ENCODE peak calls at places on chromosomes 3 and 15, in four cellular contexts. One of them, this sample, is unnamed.

GRCh38 chr3:31166249-31166885 is 271.9 kb upstream of the GADL1 start:
- DNase-seq in mammary epithelial cell: peak; percentile 50
- DNase-seq in HepG2: no peak
- DNase-seq in fibroblast of lung: peak; percentile 95
- DNase-seq in this sample: peak; percentile 94

GRCh38 chr3:169658311-169658931 is 5.1 kb downstream of the MECOM start:
- DNase-seq in mammary epithelial cell: no peak
- DNase-seq in HepG2: no peak
- DNase-seq in fibroblast of lung: peak; percentile 10
- DNase-seq in this sample: no peak

GRCh38 chr15:40096094-40096876 is 12.4 kb downstream of the BMF start:
- DNase-seq in mammary epithelial cell: no peak
- DNase-seq in HepG2: no peak
- DNase-seq in fibroblast of lung: no peak
- DNase-seq in this sample: no peak

GRCh38 chr3:117611242-117611641 is 901.7 kb downstream of the TUSC7 start:
- DNase-seq in mammary epithelial cell: no peak
- DNase-seq in HepG2: no peak
- DNase-seq in fibroblast of lung: no peak
- DNase-seq in this sample: no peak

GRCh38 chr15:39361497-39361896 is 219.4 kb upstream of the THBS1 start:
- DNase-seq in mammary epithelial cell: no peak
- DNase-seq in HepG2: no peak
- DNase-seq in fibroblast of lung: peak; percentile 32
- DNase-seq in this sample: peak; percentile 20

GRCh38 chr3:101994386-101994785 is 145.1 kb downstream of the NFKBIZ start:
- DNase-seq in mammary epithelial cell: peak; percentile 91
- DNase-seq in HepG2: no peak
- DNase-seq in fibroblast of lung: no peak
- DNase-seq in this sample: no peak

GRCh38 chr3:54358969-54359648 is 236.8 kb downstream of the CACNA2D3 start:
- DNase-seq in mammary epithelial cell: no peak
- DNase-seq in HepG2: no peak
- DNase-seq in fibroblast of lung: no peak
- DNase-seq in this sample: no peak

GRCh38 chr3:118000219-118000618 is 1034.4 kb downstream of the IGSF11 start:
- DNase-seq in mammary epithelial cell: no peak
- DNase-seq in HepG2: no peak
- DNase-seq in fibroblast of lung: no peak
- DNase-seq in this sample: no peak

GRCh38 chr3:150469931-150470740 is 62.0 kb downstream of the TSC22D2 start:
- DNase-seq in mammary epithelial cell: peak; percentile 92
- DNase-seq in HepG2: no peak
- DNase-seq in fibroblast of lung: peak; percentile 71
- DNase-seq in this sample: peak; percentile 55

GRCh38 chr15:82852906-82853635 is 43.6 kb downstream of the WHAMM start:
- DNase-seq in mammary epithelial cell: no peak
- DNase-seq in HepG2: no peak
- DNase-seq in fibroblast of lung: no peak
- DNase-seq in this sample: no peak

GRCh38 chr15:59346951-59347350 is 25.7 kb downstream of the MYO1E start:
- DNase-seq in mammary epithelial cell: no peak
- DNase-seq in HepG2: no peak
- DNase-seq in fibroblast of lung: no peak
- DNase-seq in this sample: no peak

GRCh38 chr3:82088749-82089148 is 327.3 kb upstream of the GBE1 start:
- DNase-seq in mammary epithelial cell: no peak
- DNase-seq in HepG2: no peak
- DNase-seq in fibroblast of lung: no peak
- DNase-seq in this sample: no peak

GRCh38 chr3:196739671-196740475 is at the start of gene PAK2:
- DNase-seq in mammary epithelial cell: peak; percentile 88
- DNase-seq in HepG2: peak; percentile 71
- DNase-seq in fibroblast of lung: peak; percentile 85
- DNase-seq in this sample: peak; percentile 61

GRCh38 chr3:142976621-142977398 is 13.3 kb upstream of the PAQR9 start:
- DNase-seq in mammary epithelial cell: peak; percentile 89
- DNase-seq in HepG2: peak; percentile 76
- DNase-seq in fibroblast of lung: peak; percentile 96
- DNase-seq in this sample: peak; percentile 94

GRCh38 chr3:66485291-66485968 is 15.4 kb downstream of the LRIG1 start:
- DNase-seq in mammary epithelial cell: no peak
- DNase-seq in HepG2: no peak
- DNase-seq in fibroblast of lung: peak; percentile 94
- DNase-seq in this sample: peak; percentile 95

GRCh38 chr3:184290331-184290730 is 8.7 kb upstream of the PSMD2 start:
- DNase-seq in mammary epithelial cell: no peak
- DNase-seq in HepG2: no peak
- DNase-seq in fibroblast of lung: no peak
- DNase-seq in this sample: no peak

GRCh38 chr3:13064469-13064868 is 8.8 kb downstream of the IQSEC1 start:
- DNase-seq in mammary epithelial cell: no peak
- DNase-seq in HepG2: no peak
- DNase-seq in fibroblast of lung: no peak
- DNase-seq in this sample: no peak

GRCh38 chr3:132783152-132783551 is 60.9 kb upstream of the NPHP3 start:
- DNase-seq in mammary epithelial cell: no peak
- DNase-seq in HepG2: no peak
- DNase-seq in fibroblast of lung: peak; percentile 61
- DNase-seq in this sample: peak; percentile 44

GRCh38 chr15:45429974-45430792 is 51.8 kb upstream of the GATM start:
- DNase-seq in mammary epithelial cell: peak; percentile 39
- DNase-seq in HepG2: peak; percentile 22
- DNase-seq in fibroblast of lung: peak; percentile 28
- DNase-seq in this sample: no peak

GRCh38 chr15:83926116-83926515 is 272.2 kb downstream of the ADAMTSL3 start:
- DNase-seq in mammary epithelial cell: peak; percentile 67
- DNase-seq in HepG2: no peak
- DNase-seq in fibroblast of lung: no peak
- DNase-seq in this sample: no peak

GRCh38 chr3:141863497-141863896 is 12.9 kb upstream of the ATP1B3 start:
- DNase-seq in mammary epithelial cell: no peak
- DNase-seq in HepG2: no peak
- DNase-seq in fibroblast of lung: no peak
- DNase-seq in this sample: no peak

GRCh38 chr3:18672561-18672960 is 247.4 kb upstream of the SATB1 start:
- DNase-seq in mammary epithelial cell: no peak
- DNase-seq in HepG2: no peak
- DNase-seq in fibroblast of lung: no peak
- DNase-seq in this sample: no peak

GRCh38 chr15:84980196-84981053 is 1.2 kb upstream of the PDE8A start:
- DNase-seq in mammary epithelial cell: peak; percentile 90
- DNase-seq in HepG2: peak; percentile 75
- DNase-seq in fibroblast of lung: peak; percentile 90
- DNase-seq in this sample: peak; percentile 87

GRCh38 chr3:104273046-104273649 is 1093.6 kb upstream of the ALCAM start:
- DNase-seq in mammary epithelial cell: peak; percentile 17
- DNase-seq in HepG2: peak; percentile 31
- DNase-seq in fibroblast of lung: peak; percentile 32
- DNase-seq in this sample: peak; percentile 18

GRCh38 chr3:72480366-72480765 is 367.9 kb downstream of the SHQ1 start:
- DNase-seq in mammary epithelial cell: no peak
- DNase-seq in HepG2: no peak
- DNase-seq in fibroblast of lung: no peak
- DNase-seq in this sample: no peak

GRCh38 chr15:64630403-64631107 is 144.8 kb downstream of the RBPMS2 start:
- DNase-seq in mammary epithelial cell: no peak
- DNase-seq in HepG2: no peak
- DNase-seq in fibroblast of lung: no peak
- DNase-seq in this sample: no peak

GRCh38 chr3:34235096-34235495 is 436.7 kb downstream of the PDCD6IP start:
- DNase-seq in mammary epithelial cell: no peak
- DNase-seq in HepG2: no peak
- DNase-seq in fibroblast of lung: no peak
- DNase-seq in this sample: no peak

DNA sequence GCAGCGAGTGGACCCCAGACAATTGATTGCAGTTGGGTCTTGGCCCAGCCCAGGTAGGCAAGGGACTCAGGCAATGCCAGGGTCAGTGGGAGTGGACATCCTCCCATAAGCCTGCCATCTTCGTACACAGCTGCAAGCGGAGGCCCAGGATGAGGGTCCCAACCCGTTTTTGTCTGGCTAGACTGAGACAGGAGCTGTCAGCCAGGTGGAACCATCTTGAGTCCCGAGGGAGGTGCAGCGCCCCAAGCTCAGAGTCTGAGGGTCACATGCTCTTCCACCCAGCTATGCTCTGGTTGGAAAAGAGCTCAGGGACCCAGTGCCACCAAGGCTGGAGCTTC is 22.6 kb upstream of the IP6K2 start:
- DNase-seq in mammary epithelial cell: no peak
- DNase-seq in HepG2: no peak
- DNase-seq in fibroblast of lung: no peak
- DNase-seq in this sample: no peak
- H2AFZ ChIP-seq in mammary epithelial cell: peak overlapping the region; percentile 76
- H2AFZ ChIP-seq in HepG2: no peak overlapping the region
- H2AFZ ChIP-seq in fibroblast of lung: no peak overlapping the region
- H2AFZ ChIP-seq in this sample: no peak overlapping the region

GRCh38 chr3:194034556-194035336 is 101.2 kb upstream of the HES1 start:
- DNase-seq in mammary epithelial cell: no peak
- DNase-seq in HepG2: no peak
- DNase-seq in fibroblast of lung: no peak
- DNase-seq in this sample: no peak

GRCh38 chr3:194031867-194032635 is 103.9 kb upstream of the HES1 start:
- DNase-seq in mammary epithelial cell: peak; percentile 20
- DNase-seq in HepG2: no peak
- DNase-seq in fibroblast of lung: peak; percentile 30
- DNase-seq in this sample: peak; percentile 11

GRCh38 chr3:194036842-194037241 is 99.1 kb upstream of the HES1 start:
- DNase-seq in mammary epithelial cell: no peak
- DNase-seq in HepG2: no peak
- DNase-seq in fibroblast of lung: no peak
- DNase-seq in this sample: no peak

GRCh38 chr3:194032828-194033435 is 103.0 kb upstream of the HES1 start:
- DNase-seq in mammary epithelial cell: no peak
- DNase-seq in HepG2: no peak
- DNase-seq in fibroblast of lung: no peak
- DNase-seq in this sample: no peak

DNA sequence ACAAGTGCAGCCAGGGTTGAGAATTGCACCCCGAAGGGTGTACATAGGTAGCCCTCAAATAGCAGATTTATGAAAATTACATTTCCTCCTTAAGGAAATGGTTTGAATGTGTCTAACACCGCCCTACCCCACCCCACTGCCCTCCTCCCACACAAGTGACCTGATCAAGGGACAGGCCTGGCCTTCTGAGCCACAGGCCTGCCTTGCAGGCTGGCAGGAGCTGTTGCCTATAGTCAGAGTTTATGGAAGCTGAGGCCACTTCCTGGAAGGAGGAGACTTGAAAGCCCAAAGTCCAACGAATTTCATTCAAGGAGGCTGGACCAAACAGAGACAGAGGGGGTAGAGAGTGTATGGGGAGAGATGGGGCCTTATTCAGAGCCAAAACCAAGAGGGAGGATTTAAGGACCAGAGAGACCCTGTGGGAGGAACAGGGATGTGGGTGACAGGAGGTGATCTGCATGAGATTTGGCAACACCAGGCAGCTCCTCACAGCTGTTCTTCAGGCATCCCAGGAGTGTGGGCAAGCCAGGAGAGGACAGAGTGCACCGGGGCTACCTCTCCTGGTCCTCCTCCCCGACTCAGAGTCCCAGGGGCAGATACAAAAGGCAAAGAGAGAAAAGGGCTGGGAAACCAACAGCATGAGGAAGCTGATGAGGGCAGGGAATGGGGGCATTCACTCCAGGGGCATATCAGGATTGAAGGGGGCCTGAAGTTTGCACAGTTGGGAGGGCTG is 100.4 kb upstream of the HES1 start:
- DNase-seq in mammary epithelial cell: no peak
- DNase-seq in HepG2: no peak
- DNase-seq in fibroblast of lung: no peak
- DNase-seq in this sample: no peak
- H3K27ac ChIP-seq in mammary epithelial cell: no peak overlapping the region
- H3K27ac ChIP-seq in HepG2: no peak overlapping the region
- H3K27ac ChIP-seq in fibroblast of lung: no peak overlapping the region
- H3K27ac ChIP-seq in this sample: no peak overlapping the region

DNA sequence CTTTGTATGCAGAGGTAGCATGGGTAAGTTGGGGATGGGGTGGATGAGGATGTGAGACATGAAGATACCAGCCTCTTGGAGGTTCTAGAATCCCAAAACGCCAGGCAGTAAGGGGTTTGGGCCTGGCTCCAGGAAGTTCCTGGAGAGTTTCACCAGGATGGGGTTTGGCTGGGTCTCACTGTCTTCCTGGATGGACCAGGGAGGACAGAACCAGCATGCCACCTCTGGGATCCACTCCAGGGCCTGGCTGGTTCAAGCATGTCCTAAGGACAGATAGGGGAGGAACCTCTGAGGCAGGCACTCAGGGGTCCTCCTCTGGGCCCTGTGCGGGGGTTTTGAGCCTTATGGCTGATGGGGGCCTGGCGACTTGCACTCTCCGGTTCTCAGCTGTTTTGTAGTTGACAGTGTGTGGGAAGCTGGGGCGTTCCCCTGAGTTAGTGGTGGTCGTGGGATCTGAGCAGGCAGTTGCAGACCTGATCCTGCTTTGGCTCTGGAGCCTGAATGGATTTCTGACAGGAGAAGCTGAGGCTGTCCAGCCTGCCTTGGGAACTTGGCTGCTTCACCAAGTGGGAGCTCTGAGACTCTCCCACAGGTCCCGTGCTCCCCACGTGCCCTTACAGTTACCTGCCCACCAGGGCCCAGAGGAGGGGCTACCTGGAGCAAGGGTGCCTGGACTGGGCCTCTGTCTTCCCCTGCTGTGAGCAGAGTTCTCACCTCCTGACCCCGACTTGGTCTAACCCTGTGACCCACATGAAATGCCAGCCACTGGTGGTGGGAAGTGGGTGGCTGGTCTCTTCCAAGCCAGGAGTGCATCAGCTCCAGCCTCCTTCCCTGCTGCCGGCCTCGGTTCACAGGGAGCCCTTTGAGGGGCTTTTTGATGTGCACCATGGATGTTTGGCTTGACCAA is 128.4 kb downstream of the EEFSEC start:
- DNase-seq in mammary epithelial cell: no peak
- DNase-seq in HepG2: no peak
- DNase-seq in fibroblast of lung: no peak
- DNase-seq in this sample: no peak
- H3K4me3 ChIP-seq in mammary epithelial cell: no peak overlapping the region
- H3K4me3 ChIP-seq in HepG2: no peak overlapping the region
- H3K4me3 ChIP-seq in fibroblast of lung: no peak overlapping the region
- H3K4me3 ChIP-seq in this sample: no peak overlapping the region

DNA sequence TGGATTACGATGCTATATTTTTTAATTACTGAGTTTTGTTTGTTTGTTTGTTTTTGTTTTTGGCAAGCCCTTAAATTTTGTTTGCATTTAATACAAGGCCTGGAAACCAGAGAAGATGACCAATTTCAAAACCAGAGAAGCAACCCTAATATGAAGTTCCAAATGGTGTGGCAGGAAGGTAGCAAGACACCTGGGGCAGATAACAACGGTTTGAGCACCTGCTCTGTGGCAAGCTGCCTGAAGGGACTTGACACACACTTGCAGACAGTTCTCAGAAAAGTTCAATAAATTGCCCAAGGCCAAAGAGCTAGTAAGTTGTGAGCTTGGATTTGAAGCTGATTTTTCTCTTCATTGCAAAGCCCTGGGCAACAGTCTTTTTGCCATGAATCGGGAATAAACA is 151.2 kb upstream of the UBE2E1 start:
- DNase-seq in mammary epithelial cell: no peak
- DNase-seq in HepG2: no peak
- DNase-seq in fibroblast of lung: no peak
- DNase-seq in this sample: no peak
- H2AFZ ChIP-seq in mammary epithelial cell: no peak overlapping the region
- H2AFZ ChIP-seq in HepG2: no peak overlapping the region
- H2AFZ ChIP-seq in fibroblast of lung: no peak overlapping the region
- H2AFZ ChIP-seq in this sample: no peak overlapping the region